ENCODE peak calls at places on chromosomes 1 and 21, in eight cellular contexts. M is breast epithelium, B is NCI-H1092 treated with DMSO at 0.1 percent for 48 hours, O is amniotic stem cell, H is memory B cell, P is caudate nucleus, E is LHCN-M2, T is uterus. S is an unnamed sample.

GRCh38 chr1:67367370-67368345 is 60.0 kb downstream of the IL12RB2 start:
- DNase-seq in T (peak; percentile 21), E (peak; percentile 55), M (no peak), P (no peak), O (no peak), B (peak; percentile 30), H (no peak), S (peak; percentile 77)

GRCh38 chr1:94481473-94481933 is 60.1 kb downstream of the F3 start:
- DNase-seq in H (peak; percentile 40), O (no peak), B (peak; percentile 70), E (peak; percentile 68), M (no peak), T (peak; percentile 28), P (peak; percentile 12), S (peak; percentile 57)

GRCh38 chr1:205577874-205578658 is 53.7 kb downstream of the ELK4 start:
- DNase-seq in M (no peak), H (no peak), B (no peak), E (peak; percentile 42), O (no peak), P (no peak), T (no peak), S (no peak)

GRCh38 chr21:37452222-37452621 is 85.6 kb downstream of the DYRK1A start:
- DNase-seq in E (peak; percentile 93), H (no peak), T (no peak), P (peak; percentile 16), B (no peak), M (no peak), O (peak; percentile 47), S (no peak)

GRCh38 chr1:46203738-46204405 is 738 bp downstream of the LURAP1 start:
- DNase-seq in O (no peak), B (no peak), E (no peak), H (no peak), T (no peak), M (no peak), P (no peak), S (no peak)

GRCh38 chr1:51750729-51751128 is 127.8 kb downstream of the NRDC start:
- DNase-seq in T (no peak), M (no peak), P (no peak), E (peak; percentile 50), B (no peak), H (no peak), O (no peak), S (no peak)

GRCh38 chr1:31723828-31724359 is 20.1 kb upstream of the COL16A1 start:
- DNase-seq in T (peak; percentile 48), P (peak; percentile 46), M (peak; percentile 70), B (no peak), H (no peak), E (peak; percentile 77), O (peak; percentile 51), S (no peak)

GRCh38 chr1:115190766-115191165 is 101.5 kb upstream of the TSPAN2 start:
- DNase-seq in H (no peak), T (no peak), E (no peak), B (no peak), M (no peak), P (no peak), O (no peak), S (no peak)

S was measured in NCI-H2171 treated with DMSO at 0.1 percent for 48 hours.